ENCODE peak calls at places on chromosomes 13 and 19, in eight cellular contexts. M is stomach, V is SK-N-SH, W is HepG2, C is transverse colon, E is K562, K is H1, O is upper lobe of left lung. I is an unnamed sample.

GRCh38 chr13:27678306-27679040 is 56.8 kb downstream of the POLR1D start:
- DNase-seq in M (peak; percentile 60), V (no peak), W (no peak), C (no peak), E (peak; percentile 8), K (no peak), O (no peak), I (no peak)

GRCh38 chr13:91242652-91243051 is 104.8 kb upstream of the MIR17HG start:
- DNase-seq in M (no peak), V (no peak), W (no peak), C (no peak), E (no peak), K (no peak), O (no peak), I (no peak)

GRCh38 chr19:56252699-56253422 is 19.7 kb upstream of the EDDM13 start:
- DNase-seq in M (peak; percentile 79), V (peak; percentile 74), W (peak; percentile 35), C (peak; percentile 83), E (peak; percentile 81), K (peak; percentile 73), O (no peak), I (peak; percentile 70)

GRCh38 chr13:79451500-79451962 is 29.4 kb upstream of the NDFIP2 start:
- DNase-seq in M (no peak), V (peak; percentile 6), W (no peak), C (peak; percentile 26), E (peak; percentile 74), K (no peak), O (no peak), I (no peak)

GRCh38 chr13:43495732-43496131 is 291.0 kb downstream of the ENOX1 start:
- DNase-seq in M (no peak), V (no peak), W (no peak), C (no peak), E (no peak), K (no peak), O (no peak), I (no peak)

GRCh38 chr19:3154957-3155736 is 19.3 kb downstream of the GNA15 start:
- DNase-seq in M (peak; percentile 61), V (peak; percentile 66), W (peak; percentile 50), C (peak; percentile 62), E (peak; percentile 93), K (no peak), O (no peak), I (peak; percentile 44)

GRCh38 chr13:113023217-113023597 is 54.2 kb downstream of the MCF2L start:
- DNase-seq in M (no peak), V (no peak), W (peak; percentile 44), C (no peak), E (peak; percentile 14), K (no peak), O (peak; percentile 78), I (no peak)

GRCh38 chr19:46478356-46478986 is 7.1 kb upstream of the PNMA8A start:
- DNase-seq in M (no peak), V (peak; percentile 66), W (no peak), C (no peak), E (peak; percentile 56), K (no peak), O (no peak), I (no peak)

GRCh38 chr13:91155512-91156114 is 191.9 kb upstream of the MIR17HG start:
- DNase-seq in M (no peak), V (no peak), W (no peak), C (no peak), E (no peak), K (no peak), O (no peak), I (no peak)

GRCh38 chr19:8209111-8209964 is at the start of gene CERS4:
- DNase-seq in M (peak; percentile 81), V (peak; percentile 98), W (peak; percentile 82), C (peak; percentile 76), E (peak; percentile 95), K (peak; percentile 64), O (peak; percentile 96), I (peak; percentile 88)

GRCh38 chr13:101204270-101205011 is 211.9 kb downstream of the NALCN start:
- DNase-seq in M (no peak), V (peak; percentile 18), W (no peak), C (no peak), E (no peak), K (no peak), O (no peak), I (no peak)

GRCh38 chr19:2984196-2984490 is 6.8 kb downstream of the TLE6 start:
- DNase-seq in M (no peak), V (no peak), W (no peak), C (no peak), E (no peak), K (no peak), O (no peak), I (no peak)

GRCh38 chr13:113636266-113636963 is 21.6 kb downstream of the ATP4B start:
- DNase-seq in M (no peak), V (no peak), W (no peak), C (no peak), E (no peak), K (no peak), O (peak; percentile 71), I (no peak)

GRCh38 chr19:50563597-50563996 is 4.6 kb downstream of the LRRC4B start:
- DNase-seq in M (no peak), V (no peak), W (no peak), C (no peak), E (no peak), K (no peak), O (no peak), I (no peak)

GRCh38 chr19:31676271-31677004 is 327.2 kb upstream of the TSHZ3 start:
- DNase-seq in M (no peak), V (peak; percentile 48), W (no peak), C (no peak), E (no peak), K (peak; percentile 13), O (no peak), I (no peak)

GRCh38 chr13:28792992-28793391 is 27.1 kb upstream of the MTUS2 start:
- DNase-seq in M (no peak), V (no peak), W (no peak), C (no peak), E (no peak), K (no peak), O (no peak), I (no peak)

GRCh38 chr13:49533586-49534269 is 38.0 kb downstream of the PHF11 start:
- DNase-seq in M (no peak), V (no peak), W (no peak), C (no peak), E (no peak), K (no peak), O (no peak), I (no peak)
- H3K4me3 ChIP-seq in M (no peak overlapping the region), V (no peak overlapping the region), W (no peak overlapping the region), C (no peak overlapping the region), E (no peak overlapping the region), K (no peak overlapping the region), O (no peak overlapping the region), I (no peak overlapping the region)

DNA sequence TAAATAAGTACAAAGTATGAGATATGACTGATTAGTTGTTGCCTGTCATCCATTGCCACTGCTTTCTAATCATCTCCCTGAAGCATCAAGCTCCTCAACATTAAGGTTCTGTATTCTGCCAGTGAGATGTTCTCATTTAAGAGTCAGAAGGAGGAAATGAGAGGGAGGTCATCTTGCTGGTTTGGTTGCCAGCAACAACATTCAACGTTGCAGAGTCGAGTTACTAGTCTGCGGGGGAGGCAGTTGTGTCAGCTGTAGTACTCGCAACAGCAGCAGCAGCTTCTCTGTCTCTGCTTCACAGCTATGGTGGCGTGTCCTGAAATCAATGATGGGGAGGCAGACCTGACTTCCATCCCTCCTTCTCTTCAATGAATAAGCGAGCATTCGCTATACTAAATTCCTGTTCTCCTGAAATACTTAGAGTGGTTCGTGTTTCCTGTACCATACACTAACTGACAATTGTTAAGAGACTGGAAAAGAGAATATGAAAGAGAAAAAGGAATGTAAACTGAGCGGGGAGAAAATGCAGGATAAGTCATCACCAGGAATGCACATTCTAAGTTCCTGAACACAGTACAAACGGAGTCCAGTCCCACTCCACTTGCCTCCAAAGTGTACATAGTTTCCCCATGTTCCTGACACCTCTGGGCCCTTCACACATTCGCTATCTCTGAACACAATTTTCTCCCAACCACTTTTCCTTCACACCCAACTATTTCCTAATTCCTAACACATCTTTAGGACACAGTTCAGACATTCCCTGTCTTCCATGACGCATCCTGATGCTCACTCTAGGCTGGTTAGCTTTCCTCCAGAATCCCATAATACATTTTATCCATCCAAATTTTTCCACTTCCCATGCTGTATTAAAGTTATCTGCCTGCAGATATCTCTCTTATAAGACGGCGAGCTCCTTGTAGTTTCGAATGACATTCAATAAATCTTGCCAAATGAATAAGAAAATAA is 263.0 kb downstream of the KLF12 start:
- DNase-seq in M (no peak), V (no peak), W (no peak), C (no peak), E (no peak), K (no peak), O (no peak), I (no peak)
- H3K27ac ChIP-seq in M (no peak overlapping the region), V (no peak overlapping the region), W (no peak overlapping the region), C (peak overlapping the region; percentile 9), E (no peak overlapping the region), K (no peak overlapping the region), O (no peak overlapping the region), I (no peak overlapping the region)

GRCh38 chr19:281992-282391 is 9.2 kb downstream of the PLPP2 start:
- DNase-seq in M (no peak), V (no peak), W (no peak), C (no peak), E (no peak), K (no peak), O (no peak), I (no peak)

GRCh38 chr19:279656-280055 is 11.5 kb downstream of the PLPP2 start:
- DNase-seq in M (no peak), V (no peak), W (no peak), C (no peak), E (no peak), K (no peak), O (no peak), I (no peak)

GRCh38 chr19:281156-281853 is 9.9 kb downstream of the PLPP2 start:
- DNase-seq in M (no peak), V (no peak), W (no peak), C (no peak), E (no peak), K (no peak), O (no peak), I (no peak)

GRCh38 chr19:279231-279630 is 12.0 kb downstream of the PLPP2 start:
- DNase-seq in M (no peak), V (no peak), W (no peak), C (no peak), E (no peak), K (no peak), O (no peak), I (no peak)

DNA sequence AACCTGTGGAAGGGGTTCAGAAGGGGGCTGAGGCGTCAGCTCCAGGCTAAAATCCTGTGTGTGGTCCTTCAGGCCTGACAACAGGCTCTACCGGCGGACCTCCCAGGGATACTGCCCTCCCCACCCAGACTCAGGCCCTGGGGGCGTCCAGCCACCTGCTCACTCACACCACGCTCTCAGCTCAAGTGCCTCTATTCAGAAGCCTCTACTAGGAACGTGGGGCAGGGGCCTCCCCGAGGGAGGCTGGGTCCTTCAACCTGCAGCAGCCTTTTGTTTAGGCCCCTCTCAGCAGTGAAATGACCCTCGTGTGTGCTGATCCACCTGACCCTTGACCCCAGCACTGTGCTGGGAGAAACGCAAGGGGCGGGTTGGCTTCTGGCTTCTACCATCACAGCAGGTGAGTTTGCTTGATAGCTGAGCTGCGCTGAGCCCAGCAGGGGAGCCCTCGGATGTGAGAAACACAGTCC is 10.6 kb downstream of the PLPP2 start:
- DNase-seq in M (no peak), V (no peak), W (no peak), C (no peak), E (peak; percentile 58), K (no peak), O (no peak), I (no peak)
- TF ChIP-seq EP300 in M (no peak), V (no peak), W (no peak), C (no peak), E (no peak), K (no peak), O (no peak), I (no peak)

GRCh38 chr13:110507678-110508381 is 53.7 kb downstream of the RAB20 start:
- DNase-seq in M (peak; percentile 91), V (no peak), W (no peak), C (peak; percentile 82), E (peak; percentile 22), K (no peak), O (peak; percentile 80), I (no peak)
- H3K4me3 ChIP-seq in M (no peak overlapping the region), V (no peak overlapping the region), W (no peak overlapping the region), C (no peak overlapping the region), E (no peak overlapping the region), K (no peak overlapping the region), O (no peak overlapping the region), I (no peak overlapping the region)